ENCODE peak calls at places on chromosomes 13 and 19, in seven cellular contexts. T is IMR-90, V is H1, Y is neuronal stem cell, Q is trophoblast cell, H is mesenchymal stem cell, G is mesendoderm. S is an unnamed sample.

GRCh38 chr13:92657565-92657964 is 569.0 kb upstream of the GPC6 start:
- DNase-seq in T (peak), V (no peak), Y (no peak), Q (no peak), H (peak), G (no peak), S (no peak)

GRCh38 chr19:19113040-19113541 is 25.2 kb downstream of the TMEM161A start:
- DNase-seq in T (peak), V (peak), Y (no peak), Q (no peak), H (peak), G (peak), S (peak)

GRCh38 chr13:31914843-31915242 is 116.7 kb upstream of the FRY start:
- DNase-seq in T (no peak), V (no peak), Y (no peak), Q (no peak), H (no peak), G (peak), S (no peak)

GRCh38 chr13:33129094-33129832 is 113.0 kb downstream of the KL start:
- DNase-seq in T (no peak), V (no peak), Y (no peak), Q (no peak), H (no peak), G (no peak), S (no peak)

GRCh38 chr13:100392709-100393630 is 195.6 kb downstream of the GGACT start:
- DNase-seq in T (peak), V (no peak), Y (peak), Q (peak), H (peak), G (peak), S (peak)

GRCh38 chr13:50645092-50645491 is 198.4 kb downstream of the DLEU7 start:
- DNase-seq in T (no peak), V (no peak), Y (no peak), Q (peak), H (no peak), G (no peak), S (no peak)

GRCh38 chr13:107743523-107743922 is 471.8 kb downstream of the LIG4 start:
- DNase-seq in T (peak), V (no peak), Y (no peak), Q (no peak), H (peak), G (no peak), S (no peak)

GRCh38 chr19:3880471-3881271 is at the start of gene ATCAY:
- DNase-seq in T (no peak), V (peak), Y (peak), Q (no peak), H (no peak), G (peak), S (peak)

GRCh38 chr13:97881556-97881955 is 71.9 kb upstream of the IPO5 start:
- DNase-seq in T (no peak), V (no peak), Y (no peak), Q (no peak), H (no peak), G (no peak), S (no peak)

GRCh38 chr13:97302611-97303010 is 80.5 kb downstream of the MBNL2 start:
- DNase-seq in T (no peak), V (no peak), Y (no peak), Q (no peak), H (no peak), G (no peak), S (no peak)

GRCh38 chr19:844300-844971 is 3.6 kb downstream of the PRTN3 start:
- DNase-seq in T (no peak), V (no peak), Y (no peak), Q (no peak), H (no peak), G (no peak), S (no peak)

GRCh38 chr13:39840201-39840600 is 184.7 kb downstream of the COG6 start:
- DNase-seq in T (no peak), V (no peak), Y (no peak), Q (peak), H (no peak), G (no peak), S (no peak)

GRCh38 chr19:42626181-42626580 is 31.5 kb upstream of the CEACAM8 start:
- DNase-seq in T (no peak), V (no peak), Y (no peak), Q (no peak), H (no peak), G (no peak), S (no peak)

GRCh38 chr19:42629191-42629590 is 34.5 kb upstream of the CEACAM8 start:
- DNase-seq in T (no peak), V (no peak), Y (no peak), Q (no peak), H (no peak), G (no peak), S (no peak)

GRCh38 chr19:42627916-42628315 is 33.2 kb upstream of the CEACAM8 start:
- DNase-seq in T (no peak), V (no peak), Y (no peak), Q (no peak), H (no peak), G (no peak), S (no peak)

GRCh38 chr19:42628411-42629135 is 33.8 kb upstream of the CEACAM8 start:
- DNase-seq in T (no peak), V (no peak), Y (no peak), Q (no peak), H (no peak), G (no peak), S (no peak)
- H4K8ac ChIP-seq in T (no peak), V (no peak), Y (no peak), Q (no peak), H (no peak), G (no peak), S (no peak)

GRCh38 chr13:112928020-112928931 is 40.7 kb upstream of the MCF2L start:
- DNase-seq in T (no peak), V (no peak), Y (no peak), Q (no peak), H (no peak), G (no peak), S (no peak)
- H3K4ac ChIP-seq in T (no peak), V (no peak), Y (no peak), Q (no peak), H (no peak), G (no peak), S (no peak)

GRCh38 chr19:32165750-32166149 is 179.7 kb upstream of the ZNF507 start:
- DNase-seq in T (no peak), V (peak), Y (no peak), Q (no peak), H (no peak), G (no peak), S (no peak)

GRCh38 chr19:32165176-32165575 is 180.2 kb upstream of the ZNF507 start:
- DNase-seq in T (no peak), V (peak), Y (no peak), Q (no peak), H (no peak), G (no peak), S (no peak)

GRCh38 chr19:32166238-32166637 is 179.2 kb upstream of the ZNF507 start:
- DNase-seq in T (no peak), V (peak), Y (no peak), Q (no peak), H (no peak), G (no peak), S (no peak)

GRCh38 chr19:32168606-32169005 is 176.8 kb upstream of the ZNF507 start:
- DNase-seq in T (no peak), V (no peak), Y (no peak), Q (no peak), H (no peak), G (no peak), S (no peak)

DNA sequence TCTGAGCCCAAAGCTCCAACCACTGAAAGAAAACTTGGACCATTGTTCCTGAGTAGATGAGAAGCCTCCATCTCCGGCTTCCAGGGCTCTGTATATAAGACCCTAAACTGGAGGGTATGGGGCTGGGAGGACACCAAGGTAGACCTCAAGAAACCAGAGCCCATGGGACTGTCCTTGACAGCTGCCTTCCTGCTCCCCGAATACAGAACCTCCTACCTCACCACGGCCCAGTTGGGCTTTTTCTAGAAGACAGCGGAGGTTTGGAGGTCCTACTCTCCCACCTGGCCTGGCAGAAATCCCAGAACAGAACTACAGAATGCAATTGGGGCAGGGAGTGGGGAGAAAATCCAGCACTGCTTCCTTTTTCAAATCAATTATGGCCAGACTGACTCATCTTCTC is 177.3 kb upstream of the ZNF507 start:
- DNase-seq in T (no peak), V (no peak), Y (no peak), Q (no peak), H (no peak), G (no peak), S (no peak)
- H4K8ac ChIP-seq in T (no peak), V (no peak), Y (no peak), Q (no peak), H (no peak), G (no peak), S (no peak)

DNA sequence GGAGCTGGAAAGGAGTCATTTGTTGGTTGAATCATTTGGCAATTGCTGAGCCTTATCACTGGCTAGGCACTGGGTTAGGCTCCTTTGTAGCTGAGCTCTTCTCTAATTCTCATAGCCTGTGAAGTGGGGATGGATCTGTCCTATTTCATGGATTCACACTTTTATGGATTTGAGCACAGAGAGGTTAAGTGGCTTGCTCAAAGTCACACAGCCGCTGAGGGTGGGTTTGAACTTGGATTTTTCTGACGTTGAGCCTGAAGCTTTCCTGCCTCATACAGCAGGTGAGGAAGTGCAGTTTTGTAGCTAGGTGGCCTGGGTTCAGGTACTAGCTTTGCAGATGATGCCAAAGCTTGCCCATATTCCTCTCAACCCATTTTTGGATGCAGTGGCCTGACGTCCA is 19.4 kb downstream of the CYP4F22 start:
- DNase-seq in T (no peak), V (no peak), Y (no peak), Q (no peak), H (no peak), G (no peak), S (no peak)
- H3K4ac ChIP-seq in T (no peak), V (no peak), Y (no peak), Q (no peak), H (no peak), G (no peak), S (no peak)

DNA sequence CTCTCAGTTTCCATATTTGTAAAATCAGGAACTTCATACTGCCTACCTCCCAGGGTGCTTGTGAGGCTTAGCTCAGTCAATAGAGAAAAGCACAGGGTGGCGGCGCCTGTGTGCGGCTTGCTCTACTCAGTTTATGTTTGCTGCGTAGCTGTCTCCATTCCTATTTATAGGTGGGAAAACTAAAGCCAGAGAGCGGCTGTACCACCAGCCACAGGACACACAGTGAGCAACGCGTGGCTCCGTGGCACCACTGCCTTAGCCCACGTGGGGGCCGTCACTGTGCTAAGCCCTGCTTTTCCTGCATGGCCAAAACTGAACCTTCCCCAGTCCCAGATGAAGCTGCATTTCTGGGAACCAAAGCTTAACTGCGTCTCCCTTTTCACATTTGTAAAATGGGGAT is 292.5 kb downstream of the TEX29 start:
- DNase-seq in T (no peak), V (no peak), Y (no peak), Q (no peak), H (no peak), G (no peak), S (peak)
- H4K8ac ChIP-seq in T (no peak), V (no peak), Y (no peak), Q (no peak), H (no peak), G (no peak), S (no peak)

GRCh38 chr19:29201849-29202248 is 11.1 kb downstream of the UQCRFS1 start:
- DNase-seq in T (no peak), V (no peak), Y (no peak), Q (no peak), H (no peak), G (no peak), S (no peak)
- H3K4ac ChIP-seq in T (no peak), V (no peak), Y (no peak), Q (no peak), H (no peak), G (no peak), S (no peak)

GRCh38 chr19:46624958-46625661 is at the start of gene PTGIR:
- DNase-seq in T (peak), V (no peak), Y (no peak), Q (no peak), H (peak), G (peak), S (no peak)

GRCh38 chr19:46623915-46624502 is 880 bp downstream of the PTGIR start:
- DNase-seq in T (no peak), V (no peak), Y (no peak), Q (no peak), H (no peak), G (no peak), S (no peak)

GRCh38 chr19:46625731-46626130 is 842 bp upstream of the PTGIR start:
- DNase-seq in T (no peak), V (no peak), Y (no peak), Q (no peak), H (no peak), G (no peak), S (no peak)

GRCh38 chr19:46629546-46630025 is 4.7 kb upstream of the PTGIR start:
- DNase-seq in T (no peak), V (no peak), Y (no peak), Q (no peak), H (peak), G (peak), S (no peak)

DNA sequence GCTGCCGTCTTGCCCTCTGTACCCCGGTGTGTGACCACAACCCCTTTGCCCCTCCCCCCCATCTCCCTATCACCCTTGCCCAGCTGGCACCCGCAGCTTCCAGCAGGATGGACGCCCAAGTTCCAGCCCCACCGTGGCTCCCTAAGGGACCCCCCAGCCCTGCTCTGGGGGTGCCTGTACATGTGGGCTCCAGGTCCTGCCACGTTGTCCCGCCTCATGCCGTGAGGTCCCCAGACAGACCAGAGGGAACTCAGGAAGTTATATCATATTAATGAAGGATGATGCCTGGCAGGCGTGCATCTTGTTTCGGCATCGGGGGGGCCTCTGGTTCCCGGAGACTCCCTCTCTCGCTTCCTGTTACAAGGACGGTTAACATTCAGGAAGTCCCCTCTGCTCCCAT is 1.6 kb upstream of the PTGIR start:
- DNase-seq in T (no peak), V (no peak), Y (no peak), Q (no peak), H (no peak), G (no peak), S (no peak)
- H4K8ac ChIP-seq in T (peak), V (no peak), Y (no peak), Q (no peak), H (peak), G (no peak), S (no peak)

GRCh38 chr13:108948269-108948671 is 318.9 kb downstream of the MYO16 start:
- DNase-seq in T (no peak), V (no peak), Y (no peak), Q (no peak), H (no peak), G (no peak), S (no peak)
- H3K4ac ChIP-seq in T (peak), V (no peak), Y (no peak), Q (no peak), H (no peak), G (no peak), S (no peak)

S was measured in H9.